ENCODE peak calls at places on chromosomes 12 and 14, in seven cellular contexts. B, O, K, E, W, C and V are unnamed samples.
A peak's percentile ranks its signal among the peaks of the same experiment; 100 is the strongest.

GRCh38 chr14:66359500-66359899 is 126.7 kb upstream of the CCDC196 start:
- DNase-seq in E (peak; percentile 64), K (no peak), W (no peak), O (no peak), B (no peak), C (no peak), V (no peak)

GRCh38 chr12:114006482-114007425 is 40.6 kb upstream of the RBM19 start:
- DNase-seq in W (no peak), B (no peak), O (no peak), K (no peak), C (no peak), E (no peak), V (no peak)

GRCh38 chr12:6020930-6021329 is 75.9 kb upstream of the ANO2 start:
- DNase-seq in C (no peak), E (no peak), B (peak; percentile 8), K (no peak), W (no peak), O (no peak), V (no peak)

GRCh38 chr12:108235231-108235959 is 103.7 kb downstream of the CMKLR1 start:
- DNase-seq in K (no peak), B (no peak), E (no peak), O (no peak), W (no peak), C (no peak), V (no peak)

GRCh38 chr12:132029503-132030300 is 80.0 kb downstream of the EP400 start:
- DNase-seq in K (peak; percentile 26), O (no peak), C (no peak), E (no peak), W (no peak), B (no peak), V (no peak)

GRCh38 chr12:88305491-88305890 is 163.4 kb downstream of the TMTC3 start:
- DNase-seq in B (no peak), C (no peak), W (no peak), E (no peak), K (no peak), O (no peak), V (no peak)

GRCh38 chr12:122182887-122183587 is at the start of gene LRRC43:
- DNase-seq in C (peak; percentile 89), B (peak; percentile 37), W (no peak), O (no peak), K (peak; percentile 67), E (no peak), V (no peak)

GRCh38 chr14:32898876-32899275 is 39.8 kb upstream of the NPAS3 start:
- DNase-seq in W (no peak), B (no peak), K (no peak), E (no peak), C (no peak), O (no peak), V (no peak)

GRCh38 chr12:29516431-29516875 is 19.0 kb upstream of the OVCH1 start:
- DNase-seq in E (no peak), K (no peak), C (no peak), O (no peak), W (peak; percentile 10), B (no peak), V (no peak)

GRCh38 chr12:101325590-101325989 is 45.7 kb downstream of the UTP20 start:
- DNase-seq in C (no peak), W (no peak), K (no peak), O (no peak), B (no peak), E (no peak), V (no peak)

GRCh38 chr12:41013921-41014642 is 174.0 kb upstream of the PDZRN4 start:
- DNase-seq in O (no peak), B (no peak), W (no peak), C (no peak), E (no peak), K (no peak), V (no peak)

GRCh38 chr14:72679106-72679505 is 214.8 kb downstream of the DPF3 start:
- DNase-seq in W (no peak), B (no peak), E (no peak), K (no peak), O (no peak), C (no peak), V (no peak)

GRCh38 chr14:74144789-74145188 is 60.0 kb downstream of the LIN52 start:
- DNase-seq in K (no peak), C (no peak), O (no peak), E (no peak), W (no peak), B (no peak), V (no peak)

GRCh38 chr12:68317047-68317667 is 15.0 kb downstream of the MDM1 start:
- DNase-seq in W (no peak), O (no peak), E (no peak), K (no peak), C (no peak), B (peak; percentile 68), V (no peak)
- TF ChIP-seq CTCF in W (peak; percentile 46), O (peak; percentile 61), E (peak; percentile 79), K (peak; percentile 73), C (peak; percentile 55), B (no peak), V (peak; percentile 72)

GRCh38 chr14:102805454-102805891 is 28.2 kb downstream of the TRAF3 start:
- DNase-seq in O (no peak), B (no peak), W (peak; percentile 71), K (no peak), E (no peak), C (no peak), V (no peak)
- TF ChIP-seq CTCF in O (no peak), B (no peak), W (peak; percentile 48), K (no peak), E (no peak), C (no peak), V (no peak)

GRCh38 chr12:63416788-63417187 is 251.5 kb downstream of the DPY19L2 start:
- DNase-seq in W (no peak), E (no peak), C (no peak), B (no peak), K (no peak), O (no peak), V (no peak)

GRCh38 chr12:63419119-63419518 is 249.2 kb downstream of the DPY19L2 start:
- DNase-seq in B (peak; percentile 18), E (no peak), W (no peak), O (no peak), K (no peak), C (no peak), V (no peak)

GRCh38 chr12:63415357-63415756 is 252.9 kb downstream of the DPY19L2 start:
- DNase-seq in B (no peak), O (no peak), E (no peak), W (no peak), C (no peak), K (no peak), V (no peak)

GRCh38 chr12:63423839-63424238 is 244.5 kb downstream of the DPY19L2 start:
- DNase-seq in B (no peak), W (no peak), E (no peak), O (no peak), K (no peak), C (no peak), V (no peak)

GRCh38 chr12:63420206-63420644 is 248.1 kb downstream of the DPY19L2 start:
- DNase-seq in B (peak; percentile 64), K (no peak), C (no peak), E (peak; percentile 52), W (peak; percentile 88), O (no peak), V (no peak)
- TF ChIP-seq CTCF in B (no peak), K (peak; percentile 50), C (peak; percentile 37), E (peak; percentile 69), W (peak; percentile 81), O (no peak), V (peak; percentile 13)

GRCh38 chr12:30811966-30812365 is 57.2 kb upstream of the CAPRIN2 start:
- DNase-seq in B (no peak), K (no peak), W (no peak), O (no peak), E (no peak), C (no peak), V (no peak)

GRCh38 chr12:30805959-30806358 is 51.2 kb upstream of the CAPRIN2 start:
- DNase-seq in E (peak; percentile 67), B (no peak), K (no peak), O (no peak), C (no peak), W (no peak), V (no peak)

GRCh38 chr12:30806989-30807694 is 52.4 kb upstream of the CAPRIN2 start:
- DNase-seq in O (no peak), C (no peak), W (peak; percentile 68), E (peak; percentile 50), K (no peak), B (peak; percentile 49), V (no peak)

GRCh38 chr12:30810918-30811317 is 56.2 kb upstream of the CAPRIN2 start:
- DNase-seq in O (no peak), W (no peak), K (no peak), E (no peak), C (no peak), B (no peak), V (no peak)

DNA sequence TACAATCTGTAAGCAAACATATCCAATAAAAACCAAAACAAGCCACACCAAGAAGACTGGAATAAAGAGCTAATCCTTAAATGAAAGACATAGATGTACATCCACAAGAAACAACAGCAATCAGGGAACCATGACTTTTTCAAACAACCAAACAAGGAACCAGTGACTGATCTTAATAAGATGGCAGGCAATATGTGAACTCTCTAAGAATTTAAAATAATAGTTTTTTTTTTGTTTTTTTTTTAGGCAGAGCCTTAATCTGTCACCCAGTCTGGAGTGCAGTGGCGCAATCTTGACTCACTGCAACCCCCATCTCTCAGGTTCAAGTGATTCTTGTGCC is 52.9 kb upstream of the CAPRIN2 start:
- DNase-seq in C (no peak), O (no peak), E (no peak), W (no peak), B (no peak), K (no peak), V (no peak)
- TF ChIP-seq CTCF in C (no peak), O (no peak), E (peak; percentile 52), W (no peak), B (no peak), K (no peak), V (no peak)

GRCh38 chr12:99253068-99253467 is 394.5 kb upstream of the GARIN6 start:
- DNase-seq in B (no peak), W (no peak), K (no peak), O (no peak), E (no peak), C (no peak), V (no peak)
- TF ChIP-seq CTCF in B (no peak), W (peak; percentile 34), K (no peak), O (no peak), E (peak; percentile 25), C (no peak), V (no peak)

GRCh38 chr12:92096346-92097136 is 49.1 kb downstream of the BTG1 start:
- DNase-seq in E (no peak), K (no peak), W (peak; percentile 65), B (no peak), C (no peak), O (no peak), V (no peak)

GRCh38 chr12:92098594-92099370 is 46.9 kb downstream of the BTG1 start:
- DNase-seq in E (no peak), K (no peak), O (no peak), B (no peak), C (no peak), W (no peak), V (no peak)

GRCh38 chr12:92089559-92089958 is 56.1 kb downstream of the BTG1 start:
- DNase-seq in W (no peak), C (no peak), O (no peak), E (no peak), B (no peak), K (no peak), V (no peak)

GRCh38 chr12:92088802-92089201 is 56.8 kb downstream of the BTG1 start:
- DNase-seq in K (no peak), O (no peak), E (no peak), W (no peak), C (no peak), B (no peak), V (no peak)

GRCh38 chr12:92094751-92095161 is 50.9 kb downstream of the BTG1 start:
- DNase-seq in O (no peak), E (no peak), W (peak; percentile 43), C (no peak), K (no peak), B (no peak), V (no peak)
- TF ChIP-seq CTCF in O (no peak), E (no peak), W (peak; percentile 56), C (no peak), K (no peak), B (no peak), V (no peak)